ENCODE peak calls at places on chromosomes 3 and 15, in nine cellular contexts. One of them, this sample, is unnamed. For H3K4me1, the result is how much of the 10 kb centered on the place peaks cover.

GRCh38 chr3:18124501-18124900 is 300.6 kb downstream of the SATB1 start:
- DNase-seq in IMR-90: peak
- DNase-seq in Peyer's patch: no peak
- DNase-seq in aorta: no peak
- DNase-seq in right lobe of liver: no peak
- DNase-seq in tibial artery: no peak
- DNase-seq in vagina: no peak
- DNase-seq in upper lobe of right lung: no peak
- DNase-seq in PC-9: peak
- DNase-seq in this sample: no peak

GRCh38 chr15:63402498-63403253 is 21.0 kb upstream of the CA12 start:
- DNase-seq in right lobe of liver: no peak
- DNase-seq in Peyer's patch: no peak
- DNase-seq in aorta: no peak
- DNase-seq in IMR-90: peak
- DNase-seq in PC-9: no peak
- DNase-seq in vagina: no peak
- DNase-seq in tibial artery: no peak
- DNase-seq in upper lobe of right lung: no peak
- DNase-seq in this sample: peak

GRCh38 chr3:97350976-97351375 is 413.6 kb upstream of the ARL6 start:
- DNase-seq in tibial artery: no peak
- DNase-seq in aorta: no peak
- DNase-seq in PC-9: no peak
- DNase-seq in upper lobe of right lung: no peak
- DNase-seq in IMR-90: no peak
- DNase-seq in vagina: no peak
- DNase-seq in Peyer's patch: no peak
- DNase-seq in right lobe of liver: no peak
- DNase-seq in this sample: no peak

GRCh38 chr15:100635406-100636071 is 33.1 kb downstream of the ASB7 start:
- DNase-seq in tibial artery: no peak
- DNase-seq in vagina: no peak
- DNase-seq in IMR-90: no peak
- DNase-seq in right lobe of liver: no peak
- DNase-seq in upper lobe of right lung: no peak
- DNase-seq in PC-9: no peak
- DNase-seq in aorta: no peak
- DNase-seq in Peyer's patch: no peak
- DNase-seq in this sample: no peak

GRCh38 chr3:138854940-138855339 is 20.2 kb upstream of the PIK3CB start:
- DNase-seq in Peyer's patch: no peak
- DNase-seq in tibial artery: no peak
- DNase-seq in upper lobe of right lung: no peak
- DNase-seq in right lobe of liver: no peak
- DNase-seq in PC-9: no peak
- DNase-seq in vagina: no peak
- DNase-seq in IMR-90: no peak
- DNase-seq in aorta: peak
- DNase-seq in this sample: no peak

GRCh38 chr3:108088146-108088545 is 2.7 kb downstream of the CD47 start:
- DNase-seq in vagina: no peak
- DNase-seq in right lobe of liver: no peak
- DNase-seq in upper lobe of right lung: no peak
- DNase-seq in tibial artery: no peak
- DNase-seq in aorta: no peak
- DNase-seq in PC-9: no peak
- DNase-seq in IMR-90: no peak
- DNase-seq in Peyer's patch: no peak
- DNase-seq in this sample: peak

GRCh38 chr3:67655364-67656121 is 1.1 kb upstream of the SUCLG2 start:
- DNase-seq in upper lobe of right lung: peak
- DNase-seq in vagina: no peak
- DNase-seq in right lobe of liver: peak
- DNase-seq in Peyer's patch: peak
- DNase-seq in aorta: no peak
- DNase-seq in IMR-90: no peak
- DNase-seq in tibial artery: no peak
- DNase-seq in PC-9: no peak
- DNase-seq in this sample: no peak

GRCh38 chr3:31600435-31600834 is 67.7 kb downstream of the STT3B start:
- DNase-seq in PC-9: no peak
- DNase-seq in tibial artery: no peak
- DNase-seq in right lobe of liver: no peak
- DNase-seq in IMR-90: no peak
- DNase-seq in Peyer's patch: no peak
- DNase-seq in upper lobe of right lung: no peak
- DNase-seq in vagina: no peak
- DNase-seq in aorta: no peak
- DNase-seq in this sample: no peak

GRCh38 chr15:32842081-32842480 is 124.3 kb downstream of the GREM1 start:
- DNase-seq in right lobe of liver: no peak
- DNase-seq in vagina: no peak
- DNase-seq in tibial artery: no peak
- DNase-seq in upper lobe of right lung: no peak
- DNase-seq in IMR-90: no peak
- DNase-seq in aorta: no peak
- DNase-seq in PC-9: no peak
- DNase-seq in Peyer's patch: no peak
- DNase-seq in this sample: no peak

GRCh38 chr15:32838820-32839219 is 121.0 kb downstream of the GREM1 start:
- DNase-seq in vagina: no peak
- DNase-seq in Peyer's patch: no peak
- DNase-seq in PC-9: no peak
- DNase-seq in upper lobe of right lung: no peak
- DNase-seq in tibial artery: no peak
- DNase-seq in IMR-90: peak
- DNase-seq in right lobe of liver: no peak
- DNase-seq in aorta: no peak
- DNase-seq in this sample: no peak

GRCh38 chr15:32838338-32838737 is 120.5 kb downstream of the GREM1 start:
- DNase-seq in PC-9: no peak
- DNase-seq in aorta: no peak
- DNase-seq in Peyer's patch: no peak
- DNase-seq in right lobe of liver: no peak
- DNase-seq in vagina: no peak
- DNase-seq in tibial artery: no peak
- DNase-seq in IMR-90: no peak
- DNase-seq in upper lobe of right lung: no peak
- DNase-seq in this sample: no peak

GRCh38 chr15:32843211-32843907 is 125.6 kb downstream of the GREM1 start:
- DNase-seq in tibial artery: no peak
- DNase-seq in vagina: no peak
- DNase-seq in IMR-90: no peak
- DNase-seq in right lobe of liver: no peak
- DNase-seq in PC-9: no peak
- DNase-seq in aorta: no peak
- DNase-seq in upper lobe of right lung: no peak
- DNase-seq in Peyer's patch: no peak
- DNase-seq in this sample: no peak

GRCh38 chr15:32840481-32841245 is 122.9 kb downstream of the GREM1 start:
- DNase-seq in tibial artery: no peak
- DNase-seq in IMR-90: peak
- DNase-seq in vagina: no peak
- DNase-seq in Peyer's patch: no peak
- DNase-seq in PC-9: no peak
- DNase-seq in upper lobe of right lung: no peak
- DNase-seq in aorta: no peak
- DNase-seq in right lobe of liver: no peak
- DNase-seq in this sample: no peak
- H3K4me1 ChIP-seq in tibial artery: under half
- H3K4me1 ChIP-seq in IMR-90: under half
- H3K4me1 ChIP-seq in vagina: under half
- H3K4me1 ChIP-seq in Peyer's patch: under half
- H3K4me1 ChIP-seq in PC-9: under half
- H3K4me1 ChIP-seq in upper lobe of right lung: under half
- H3K4me1 ChIP-seq in aorta: under half
- H3K4me1 ChIP-seq in right lobe of liver: under half
- H3K4me1 ChIP-seq in this sample: under half

GRCh38 chr3:150149651-150150051 is 179.0 kb upstream of the PFN2 start:
- DNase-seq in upper lobe of right lung: no peak
- DNase-seq in PC-9: peak
- DNase-seq in IMR-90: peak
- DNase-seq in right lobe of liver: no peak
- DNase-seq in vagina: no peak
- DNase-seq in aorta: no peak
- DNase-seq in tibial artery: no peak
- DNase-seq in Peyer's patch: no peak
- DNase-seq in this sample: no peak

GRCh38 chr3:150150633-150151032 is 179.9 kb upstream of the PFN2 start:
- DNase-seq in Peyer's patch: no peak
- DNase-seq in right lobe of liver: no peak
- DNase-seq in aorta: no peak
- DNase-seq in tibial artery: no peak
- DNase-seq in vagina: no peak
- DNase-seq in upper lobe of right lung: no peak
- DNase-seq in IMR-90: peak
- DNase-seq in PC-9: no peak
- DNase-seq in this sample: no peak

GRCh38 chr3:150145659-150146058 is 175.0 kb upstream of the PFN2 start:
- DNase-seq in PC-9: no peak
- DNase-seq in tibial artery: no peak
- DNase-seq in right lobe of liver: no peak
- DNase-seq in Peyer's patch: no peak
- DNase-seq in upper lobe of right lung: no peak
- DNase-seq in IMR-90: peak
- DNase-seq in aorta: no peak
- DNase-seq in vagina: no peak
- DNase-seq in this sample: no peak

GRCh38 chr3:150146891-150147761 is 176.4 kb upstream of the PFN2 start:
- DNase-seq in right lobe of liver: no peak
- DNase-seq in PC-9: no peak
- DNase-seq in aorta: peak
- DNase-seq in upper lobe of right lung: no peak
- DNase-seq in vagina: no peak
- DNase-seq in IMR-90: peak
- DNase-seq in Peyer's patch: no peak
- DNase-seq in tibial artery: no peak
- DNase-seq in this sample: no peak

GRCh38 chr3:150147776-150148175 is 177.1 kb upstream of the PFN2 start:
- DNase-seq in upper lobe of right lung: no peak
- DNase-seq in right lobe of liver: no peak
- DNase-seq in tibial artery: no peak
- DNase-seq in aorta: no peak
- DNase-seq in IMR-90: peak
- DNase-seq in Peyer's patch: no peak
- DNase-seq in vagina: no peak
- DNase-seq in PC-9: no peak
- DNase-seq in this sample: no peak
- H3K4me3 ChIP-seq in upper lobe of right lung: no peak
- H3K4me3 ChIP-seq in right lobe of liver: no peak
- H3K4me3 ChIP-seq in tibial artery: no peak
- H3K4me3 ChIP-seq in aorta: no peak
- H3K4me3 ChIP-seq in IMR-90: peak
- H3K4me3 ChIP-seq in Peyer's patch: no peak
- H3K4me3 ChIP-seq in vagina: no peak
- H3K4me3 ChIP-seq in PC-9: no peak
- H3K4me3 ChIP-seq in this sample: no peak

GRCh38 chr15:60905587-60905986 is 323.5 kb downstream of the RORA start:
- DNase-seq in tibial artery: no peak
- DNase-seq in vagina: no peak
- DNase-seq in PC-9: no peak
- DNase-seq in Peyer's patch: no peak
- DNase-seq in right lobe of liver: no peak
- DNase-seq in upper lobe of right lung: no peak
- DNase-seq in aorta: no peak
- DNase-seq in IMR-90: no peak
- DNase-seq in this sample: peak

GRCh38 chr15:60906275-60906674 is 322.8 kb downstream of the RORA start:
- DNase-seq in vagina: no peak
- DNase-seq in IMR-90: no peak
- DNase-seq in upper lobe of right lung: no peak
- DNase-seq in tibial artery: no peak
- DNase-seq in aorta: no peak
- DNase-seq in PC-9: no peak
- DNase-seq in Peyer's patch: no peak
- DNase-seq in right lobe of liver: no peak
- DNase-seq in this sample: no peak

GRCh38 chr15:60908888-60909287 is 320.2 kb downstream of the RORA start:
- DNase-seq in tibial artery: no peak
- DNase-seq in PC-9: no peak
- DNase-seq in right lobe of liver: no peak
- DNase-seq in Peyer's patch: no peak
- DNase-seq in vagina: no peak
- DNase-seq in upper lobe of right lung: no peak
- DNase-seq in IMR-90: no peak
- DNase-seq in aorta: no peak
- DNase-seq in this sample: no peak

GRCh38 chr15:60910202-60910601 is 318.9 kb downstream of the RORA start:
- DNase-seq in right lobe of liver: no peak
- DNase-seq in tibial artery: no peak
- DNase-seq in upper lobe of right lung: no peak
- DNase-seq in Peyer's patch: no peak
- DNase-seq in vagina: no peak
- DNase-seq in aorta: no peak
- DNase-seq in PC-9: no peak
- DNase-seq in IMR-90: no peak
- DNase-seq in this sample: no peak

DNA sequence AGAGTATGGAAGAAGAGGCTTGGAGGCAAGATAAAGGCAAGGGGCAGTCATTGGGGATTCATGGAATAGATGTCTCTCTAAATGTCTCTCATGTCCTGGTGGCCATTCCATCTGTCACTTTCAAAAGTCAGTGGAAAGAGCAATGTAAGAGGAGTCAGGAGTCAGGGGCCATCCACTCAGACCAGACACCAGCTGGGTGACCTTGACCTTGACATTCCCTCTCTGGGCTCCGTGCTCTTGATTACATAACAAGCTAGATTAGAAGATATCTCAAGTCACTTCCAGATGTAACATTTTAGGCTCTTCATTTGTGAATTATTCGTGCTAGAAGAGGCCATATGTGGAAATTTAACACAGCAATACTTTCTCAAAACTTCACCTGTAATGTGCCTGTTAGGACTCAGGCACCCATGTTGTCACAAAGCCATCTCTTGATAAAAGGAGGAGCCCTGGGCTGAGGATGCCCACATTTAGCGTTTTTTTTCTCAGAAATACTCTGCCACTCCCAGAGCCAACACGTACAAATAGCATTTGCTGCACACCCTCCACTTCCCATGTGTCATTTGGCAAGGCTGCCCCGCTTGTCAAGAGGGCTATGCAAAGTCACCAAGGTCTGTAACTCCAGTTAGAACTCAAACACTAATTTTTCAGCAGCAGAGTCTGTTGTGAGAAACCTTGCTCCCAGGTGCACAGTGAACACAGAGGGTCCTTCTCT is 321.7 kb downstream of the RORA start:
- DNase-seq in IMR-90: no peak
- DNase-seq in upper lobe of right lung: no peak
- DNase-seq in Peyer's patch: no peak
- DNase-seq in tibial artery: no peak
- DNase-seq in vagina: no peak
- DNase-seq in aorta: no peak
- DNase-seq in PC-9: no peak
- DNase-seq in right lobe of liver: no peak
- DNase-seq in this sample: no peak
- H3K27ac ChIP-seq in IMR-90: no peak
- H3K27ac ChIP-seq in upper lobe of right lung: no peak
- H3K27ac ChIP-seq in Peyer's patch: no peak
- H3K27ac ChIP-seq in tibial artery: no peak
- H3K27ac ChIP-seq in vagina: no peak
- H3K27ac ChIP-seq in aorta: no peak
- H3K27ac ChIP-seq in PC-9: no peak
- H3K27ac ChIP-seq in right lobe of liver: no peak
- H3K27ac ChIP-seq in this sample: no peak

GRCh38 chr3:111763968-111764367 is 95.1 kb upstream of the PHLDB2 start:
- DNase-seq in Peyer's patch: no peak
- DNase-seq in IMR-90: peak
- DNase-seq in right lobe of liver: no peak
- DNase-seq in upper lobe of right lung: no peak
- DNase-seq in vagina: no peak
- DNase-seq in tibial artery: no peak
- DNase-seq in PC-9: no peak
- DNase-seq in aorta: no peak
- DNase-seq in this sample: no peak

GRCh38 chr3:111764645-111765091 is 94.4 kb upstream of the PHLDB2 start:
- DNase-seq in aorta: no peak
- DNase-seq in upper lobe of right lung: no peak
- DNase-seq in Peyer's patch: no peak
- DNase-seq in IMR-90: peak
- DNase-seq in PC-9: peak
- DNase-seq in vagina: no peak
- DNase-seq in tibial artery: no peak
- DNase-seq in right lobe of liver: peak
- DNase-seq in this sample: no peak

GRCh38 chr3:111762535-111762934 is 96.5 kb upstream of the PHLDB2 start:
- DNase-seq in vagina: no peak
- DNase-seq in IMR-90: peak
- DNase-seq in right lobe of liver: no peak
- DNase-seq in aorta: no peak
- DNase-seq in upper lobe of right lung: no peak
- DNase-seq in tibial artery: no peak
- DNase-seq in Peyer's patch: no peak
- DNase-seq in PC-9: no peak
- DNase-seq in this sample: peak

GRCh38 chr3:111763101-111763500 is 96.0 kb upstream of the PHLDB2 start:
- DNase-seq in PC-9: no peak
- DNase-seq in Peyer's patch: no peak
- DNase-seq in IMR-90: no peak
- DNase-seq in upper lobe of right lung: no peak
- DNase-seq in aorta: no peak
- DNase-seq in vagina: no peak
- DNase-seq in right lobe of liver: no peak
- DNase-seq in tibial artery: no peak
- DNase-seq in this sample: peak

GRCh38 chr3:111765136-111765535 is 93.9 kb upstream of the PHLDB2 start:
- DNase-seq in tibial artery: no peak
- DNase-seq in PC-9: no peak
- DNase-seq in upper lobe of right lung: no peak
- DNase-seq in right lobe of liver: no peak
- DNase-seq in aorta: no peak
- DNase-seq in IMR-90: no peak
- DNase-seq in Peyer's patch: no peak
- DNase-seq in vagina: no peak
- DNase-seq in this sample: no peak
- H3K4me1 ChIP-seq in tibial artery: half or more
- H3K4me1 ChIP-seq in PC-9: under half
- H3K4me1 ChIP-seq in upper lobe of right lung: under half
- H3K4me1 ChIP-seq in right lobe of liver: under half
- H3K4me1 ChIP-seq in aorta: under half
- H3K4me1 ChIP-seq in IMR-90: under half
- H3K4me1 ChIP-seq in Peyer's patch: under half
- H3K4me1 ChIP-seq in vagina: half or more
- H3K4me1 ChIP-seq in this sample: half or more

This sample was measured in Karpas-422.